ENCODE peak calls at places on chromosomes 3 and 15, in five cellular contexts. I is T-helper 1 cell; E is activated CD8-positive, alpha-beta memory T cell treated with anti-CD3 and anti-CD28 coated beads for 24 hours; Z is stimulated activated CD8-positive, alpha-beta memory T cell treated with anti-CD3 and anti-CD28 coated beads, Interleukin-12 subunit alpha, Interleukin-12 subunit beta, amount 100 ng/mL, for 1 hour; B is GM12891. M is an unnamed sample.

GRCh38 chr3:107775958-107776357 is 253.2 kb downstream of the BBX start:
- DNase-seq in I (no peak), E (no peak), Z (no peak), B (no peak), M (no peak)

GRCh38 chr3:166706094-166706493 is 674.0 kb downstream of the ZBBX start:
- DNase-seq in I (no peak), E (no peak), Z (no peak), B (no peak), M (no peak)

GRCh38 chr3:147343926-147344325 is 62.4 kb downstream of the ZIC4 start:
- DNase-seq in I (no peak), E (no peak), Z (no peak), B (no peak), M (no peak)

GRCh38 chr15:31571676-31572075 is 245.0 kb downstream of the KLF13 start:
- DNase-seq in I (no peak), E (no peak), Z (no peak), B (no peak), M (no peak)

GRCh38 chr3:5205165-5205941 is 17.8 kb downstream of the EDEM1 start:
- DNase-seq in I (no peak), E (no peak), Z (no peak), B (no peak), M (no peak)

GRCh38 chr15:82802497-82802896 is 3.4 kb downstream of the FSD2 start:
- DNase-seq in I (no peak), E (no peak), Z (no peak), B (no peak), M (no peak)

GRCh38 chr15:78752492-78753358 is 58.5 kb downstream of the ADAMTS7 start:
- DNase-seq in I (no peak), E (no peak), Z (no peak), B (no peak), M (no peak)

GRCh38 chr3:108123326-108123725 is 32.5 kb upstream of the CD47 start:
- DNase-seq in I (no peak), E (no peak), Z (no peak), B (no peak), M (no peak)

GRCh38 chr15:68781766-68782588 is 38.7 kb downstream of the ANP32A start:
- DNase-seq in I (no peak), E (peak; percentile 63), Z (no peak), B (no peak), M (no peak)

GRCh38 chr3:5063724-5064123 is 58.4 kb upstream of the ARL8B start:
- DNase-seq in I (no peak), E (no peak), Z (no peak), B (no peak), M (no peak)

GRCh38 chr15:27260523-27260922 is 289.5 kb downstream of the GABRG3 start:
- DNase-seq in I (no peak), E (no peak), Z (no peak), B (no peak), M (no peak)

GRCh38 chr15:42605281-42605744 is 29.9 kb downstream of the STARD9 start:
- DNase-seq in I (no peak), E (no peak), Z (no peak), B (no peak), M (no peak)